ENCODE peak calls at places on chromosomes 7 and 10, in four cellular contexts. I is endothelial cell, O is tibial nerve, K is endodermal cell. D is an unnamed sample.
A peak's percentile ranks its signal among the peaks of the same experiment; 100 is the strongest.

GRCh38 chr7:122316467-122317394 is 12.2 kb upstream of the FEZF1 start:
- DNase-seq in O (no peak), K (peak; percentile 82), I (peak; percentile 26), D (no peak)

GRCh38 chr10:133020193-133020817 is 67.4 kb upstream of the ADGRA1 start:
- DNase-seq in I (no peak), O (no peak), K (no peak), D (no peak)

GRCh38 chr7:133434246-133434865 is 181.5 kb downstream of the EXOC4 start:
- DNase-seq in K (no peak), I (no peak), O (no peak), D (peak; percentile 8)

GRCh38 chr7:116788542-116789197 is 73.7 kb upstream of the CAPZA2 start:
- DNase-seq in I (no peak), K (no peak), O (no peak), D (no peak)

GRCh38 chr10:66719483-66719882 is 206.4 kb upstream of the LRRTM3 start:
- DNase-seq in I (no peak), O (no peak), K (no peak), D (peak; percentile 75)

GRCh38 chr7:100584677-100585510 is 1.0 kb downstream of the LRCH4 start:
- DNase-seq in O (no peak), K (peak; percentile 91), I (peak; percentile 65), D (peak; percentile 51)

GRCh38 chr7:43758029-43758860 is at the start of gene BLVRA:
- DNase-seq in K (peak; percentile 86), O (peak; percentile 33), I (peak; percentile 55), D (peak; percentile 35)

GRCh38 chr7:73971315-73971700 is 56.7 kb upstream of the ELN start:
- DNase-seq in O (no peak), I (no peak), K (no peak), D (no peak)

GRCh38 chr10:86756511-86757109 is at the start of gene BMPR1A:
- DNase-seq in I (no peak), K (peak; percentile 98), O (no peak), D (peak; percentile 20)

GRCh38 chr7:19377611-19378339 is 232.6 kb upstream of the FERD3L start:
- DNase-seq in I (no peak), O (no peak), K (no peak), D (no peak)

GRCh38 chr7:154871483-154871882 is 131.4 kb downstream of the PAXIP1 start:
- DNase-seq in O (no peak), I (no peak), K (peak; percentile 67), D (no peak)

GRCh38 chr7:8211725-8212096 is 50.3 kb downstream of the ICA1 start:
- DNase-seq in I (no peak), O (no peak), K (no peak), D (no peak)

GRCh38 chr7:123871998-123872867 is 27.3 kb downstream of the HYAL4 start:
- DNase-seq in O (no peak), I (peak; percentile 50), K (peak; percentile 81), D (peak; percentile 45)

GRCh38 chr10:131694963-131695813 is 205.6 kb upstream of the PPP2R2D start:
- DNase-seq in O (no peak), I (no peak), K (peak; percentile 29), D (no peak)

GRCh38 chr10:483266-483665 is 206.2 kb downstream of the DIP2C start:
- DNase-seq in I (no peak), K (no peak), O (no peak), D (no peak)

GRCh38 chr7:102286237-102287081 is at the start of gene SH2B2:
- DNase-seq in O (peak; percentile 59), K (peak; percentile 86), I (peak; percentile 67), D (peak; percentile 32)

GRCh38 chr7:102289051-102289450 is 2.4 kb downstream of the SH2B2 start:
- DNase-seq in I (no peak), K (no peak), O (no peak), D (no peak)

GRCh38 chr7:102287082-102287464 is 405 bp downstream of the SH2B2 start:
- DNase-seq in K (no peak), I (no peak), O (no peak), D (no peak)

GRCh38 chr7:102287465-102288146 is 938 bp downstream of the SH2B2 start:
- DNase-seq in K (peak; percentile 80), I (no peak), O (no peak), D (peak; percentile 11)

DNA sequence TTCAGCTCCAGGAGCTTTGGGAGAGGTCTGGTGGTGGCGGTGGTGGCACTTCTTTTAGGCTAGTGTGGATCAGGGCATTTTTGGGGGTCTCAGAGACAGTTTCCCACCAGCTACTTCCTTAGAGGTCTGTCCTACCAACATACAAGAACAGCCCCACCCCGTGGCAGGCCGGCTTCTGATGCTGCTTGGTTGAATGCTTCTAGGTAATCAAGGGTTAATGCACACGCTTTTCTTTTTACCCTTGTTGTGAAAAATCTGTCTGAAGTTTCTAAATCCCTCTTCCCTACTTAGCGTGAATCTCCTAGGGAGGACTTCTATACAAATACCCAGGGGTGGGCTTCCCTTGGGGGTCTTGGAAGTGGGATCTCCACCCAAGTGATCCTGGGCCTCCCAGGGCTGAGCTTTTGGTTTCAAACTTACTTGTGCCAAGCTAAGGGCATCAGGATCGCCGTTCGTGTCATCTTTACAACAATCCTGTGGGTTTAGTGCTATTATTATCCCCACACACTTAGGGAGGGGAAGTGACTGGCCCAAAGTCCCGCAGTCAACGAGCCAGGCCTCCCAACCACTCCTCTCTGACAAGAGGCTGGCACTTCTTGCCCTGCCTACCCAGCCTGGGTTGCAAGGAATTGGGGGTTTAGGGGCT is 1.7 kb downstream of the SH2B2 start:
- DNase-seq in K (peak; percentile 53), I (no peak), O (no peak), D (no peak)
- TF ChIP-seq CTCF in K (peak; percentile 31), I (no peak), O (no peak), D (no peak)

GRCh38 chr10:112774808-112775207 is 175.2 kb upstream of the TCF7L2 start:
- DNase-seq in I (no peak), O (no peak), K (no peak), D (no peak)

GRCh38 chr10:112774210-112774609 is 175.8 kb upstream of the TCF7L2 start:
- DNase-seq in O (no peak), I (no peak), K (no peak), D (no peak)

GRCh38 chr10:112773783-112774182 is 176.3 kb upstream of the TCF7L2 start:
- DNase-seq in O (no peak), K (no peak), I (no peak), D (no peak)

GRCh38 chr10:112775892-112776679 is 174.0 kb upstream of the TCF7L2 start:
- DNase-seq in I (no peak), K (no peak), O (no peak), D (no peak)

DNA sequence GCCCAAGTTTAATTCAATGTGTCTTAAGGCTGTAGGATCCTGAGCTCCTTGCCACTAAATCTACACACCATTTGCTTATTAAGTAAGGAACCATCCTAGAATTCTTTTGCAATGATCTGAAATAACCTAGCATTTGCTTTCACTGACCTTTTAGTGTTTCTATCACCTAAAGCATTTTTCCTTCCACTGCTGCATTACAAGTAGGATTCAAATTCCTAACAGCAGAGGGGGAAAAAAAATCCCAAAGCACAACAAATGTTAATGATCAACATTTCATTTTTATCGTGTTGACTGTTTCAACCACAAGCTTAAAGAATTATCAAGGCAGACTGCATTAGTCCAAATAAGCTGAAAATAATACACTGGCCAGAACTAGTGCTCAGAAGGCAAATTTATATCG is 174.7 kb upstream of the TCF7L2 start:
- DNase-seq in K (no peak), O (no peak), I (no peak), D (no peak)
- TF ChIP-seq CTCF in K (peak; percentile 70), O (no peak), I (no peak), D (no peak)

GRCh38 chr7:55536619-55537457 is 35.5 kb downstream of the VOPP1 start:
- DNase-seq in K (no peak), I (no peak), O (no peak), D (no peak)
- TF ChIP-seq CTCF in K (no peak), I (no peak), O (no peak), D (no peak)

GRCh38 chr7:16811555-16811954 is 6.8 kb upstream of the AGR2 start:
- DNase-seq in K (no peak), O (no peak), I (no peak), D (peak; percentile 20)
- TF ChIP-seq CTCF in K (no peak), O (no peak), I (no peak), D (no peak)

DNA sequence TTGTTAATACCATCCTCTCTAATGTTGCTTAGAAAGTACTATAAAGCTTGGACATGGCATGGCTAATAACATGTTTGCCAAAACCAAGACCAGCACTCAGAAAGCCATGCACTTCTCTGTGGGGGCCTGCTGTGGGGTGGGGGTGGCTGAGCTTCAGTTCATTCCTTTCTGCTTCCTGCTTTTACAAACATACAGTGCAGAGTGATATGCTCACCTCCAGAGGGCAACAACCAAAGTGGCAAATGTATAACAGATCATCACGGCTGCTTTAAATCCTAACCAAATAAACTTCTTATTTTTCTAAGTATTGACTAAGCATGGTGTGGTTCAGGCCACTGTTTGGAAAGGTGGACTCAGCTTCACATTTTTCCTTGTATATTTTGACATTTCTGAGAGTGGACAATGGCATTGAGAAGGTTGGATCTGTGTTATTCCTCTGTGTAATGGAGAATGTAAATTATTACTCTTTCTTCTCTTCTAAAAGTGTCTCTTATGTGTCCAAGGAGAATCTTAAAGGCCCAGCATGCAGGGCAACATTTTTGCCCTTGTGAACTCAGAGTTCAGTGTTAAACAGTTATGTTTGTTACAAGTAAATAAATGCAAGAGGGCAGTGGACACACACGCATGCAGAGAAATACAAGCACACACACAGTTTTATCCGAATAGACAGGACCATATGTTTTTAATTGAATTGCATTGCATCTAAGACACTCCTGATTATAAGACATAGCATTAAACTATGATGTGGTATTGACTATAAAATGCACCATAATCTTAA is 186.1 kb downstream of the HERPUD2 start:
- DNase-seq in O (no peak), K (no peak), I (no peak), D (no peak)
- TF ChIP-seq CTCF in O (no peak), K (peak; percentile 50), I (no peak), D (no peak)

D was measured in mammary epithelial cell.